ENCODE peak calls at places on chromosomes 11 and 22, in six cellular contexts. C is NCI-H1417 treated with DMSO at 0.1 percent for 48 hours; Z is activated T-cell treated with anti-CD3 and anti-CD28 coated beads, Interleukin-2, amount 50 U/mL, for 24 hours; W is T-cell; H is kidney; K is effector CD4-positive, alpha-beta T cell. J is an unnamed sample.

GRCh38 chr11:96037267-96037990 is 113.5 kb upstream of the MTMR2 start:
- DNase-seq in K (no peak), W (no peak), Z (no peak), C (no peak), H (no peak), J (no peak)

GRCh38 chr11:40241524-40242037 is 1217.9 kb downstream of the LRRC4C start:
- DNase-seq in K (no peak), W (no peak), H (no peak), C (no peak), Z (no peak), J (no peak)

GRCh38 chr11:125743681-125744080 is 2.4 kb upstream of the PATE1 start:
- DNase-seq in H (no peak), W (no peak), C (no peak), Z (no peak), K (no peak), J (no peak)

GRCh38 chr11:119580751-119581150 is 148.2 kb downstream of the NECTIN1 start:
- DNase-seq in W (no peak), H (no peak), C (no peak), K (no peak), Z (no peak), J (no peak)

GRCh38 chr22:27724181-27724580 is 77.4 kb downstream of the MN1 start:
- DNase-seq in K (no peak), C (no peak), W (no peak), Z (no peak), H (no peak), J (no peak)

GRCh38 chr11:124892750-124893454 is 4.8 kb downstream of the ROBO4 start:
- DNase-seq in W (no peak), Z (no peak), H (no peak), C (no peak), K (no peak), J (peak; percentile 46)

GRCh38 chr11:108790501-108791299 is 125.8 kb downstream of the DDX10 start:
- DNase-seq in W (no peak), C (no peak), K (no peak), Z (no peak), H (no peak), J (no peak)

GRCh38 chr11:62324738-62325556 is 12.3 kb upstream of the ASRGL1 start:
- DNase-seq in W (peak; percentile 53), Z (peak; percentile 57), C (no peak), K (peak; percentile 27), H (no peak), J (peak; percentile 77)

GRCh38 chr22:22935546-22936157 is 48.0 kb downstream of the IGLL5 start:
- DNase-seq in H (peak; percentile 76), C (no peak), K (no peak), W (no peak), Z (no peak), J (no peak)

GRCh38 chr11:122178795-122179194 is 62.8 kb upstream of the BLID start:
- DNase-seq in C (no peak), W (no peak), K (no peak), Z (no peak), H (no peak), J (no peak)

GRCh38 chr11:99098258-99098657 is 77.5 kb downstream of the CNTN5 start:
- DNase-seq in H (no peak), W (no peak), K (no peak), Z (no peak), C (no peak), J (no peak)

GRCh38 chr11:108875134-108875533 is 210.3 kb downstream of the DDX10 start:
- DNase-seq in H (no peak), W (no peak), C (no peak), K (no peak), Z (no peak), J (no peak)

GRCh38 chr11:128500488-128500887 is 86.9 kb downstream of the ETS1 start:
- DNase-seq in K (no peak), W (no peak), C (no peak), H (no peak), Z (no peak), J (no peak)

J was measured in Right ventricle myocardium inferior.